ENCODE peak calls at places on chromosomes 4 and X, in eight cellular contexts. One of them, this sample, is unnamed.

GRCh38 chrX:13598877-13599276 is 29.5 kb downstream of the EGFL6 start:
- DNase-seq in cardiac muscle cell: no peak
- DNase-seq in esophagus squamous epithelium: no peak
- DNase-seq in fibroblast of mammary gland: peak; percentile 25
- DNase-seq in HL-60: peak; percentile 5
- DNase-seq in progenitor cell of endocrine pancreas: no peak
- DNase-seq in endothelial cell of umbilical vein: peak; percentile 1
- DNase-seq in GM13977: no peak
- DNase-seq in this sample: no peak

GRCh38 chrX:42976729-42977366 is 198.9 kb upstream of the PPP1R2C start:
- DNase-seq in esophagus squamous epithelium: no peak
- DNase-seq in HL-60: peak; percentile 67
- DNase-seq in GM13977: no peak
- DNase-seq in cardiac muscle cell: no peak
- DNase-seq in endothelial cell of umbilical vein: peak; percentile 54
- DNase-seq in fibroblast of mammary gland: no peak
- DNase-seq in progenitor cell of endocrine pancreas: no peak
- DNase-seq in this sample: no peak

GRCh38 chr4:13705521-13706035 is 78.1 kb upstream of the BOD1L1 start:
- DNase-seq in HL-60: no peak
- DNase-seq in cardiac muscle cell: peak; percentile 24
- DNase-seq in progenitor cell of endocrine pancreas: no peak
- DNase-seq in GM13977: no peak
- DNase-seq in esophagus squamous epithelium: peak; percentile 3
- DNase-seq in fibroblast of mammary gland: no peak
- DNase-seq in endothelial cell of umbilical vein: peak; percentile 1
- DNase-seq in this sample: no peak

GRCh38 chr4:73451404-73451803 is 15.4 kb downstream of the AFP start:
- DNase-seq in esophagus squamous epithelium: no peak
- DNase-seq in endothelial cell of umbilical vein: no peak
- DNase-seq in progenitor cell of endocrine pancreas: no peak
- DNase-seq in fibroblast of mammary gland: peak; percentile 45
- DNase-seq in cardiac muscle cell: no peak
- DNase-seq in GM13977: no peak
- DNase-seq in HL-60: no peak
- DNase-seq in this sample: no peak

GRCh38 chr4:1239141-1239948 is 9.6 kb downstream of the CTBP1 start:
- DNase-seq in endothelial cell of umbilical vein: no peak
- DNase-seq in fibroblast of mammary gland: no peak
- DNase-seq in HL-60: no peak
- DNase-seq in esophagus squamous epithelium: no peak
- DNase-seq in progenitor cell of endocrine pancreas: no peak
- DNase-seq in cardiac muscle cell: no peak
- DNase-seq in GM13977: no peak
- DNase-seq in this sample: no peak

GRCh38 chr4:186104895-186105720 is 604 bp downstream of the FAM149A start:
- DNase-seq in fibroblast of mammary gland: no peak
- DNase-seq in endothelial cell of umbilical vein: no peak
- DNase-seq in esophagus squamous epithelium: no peak
- DNase-seq in HL-60: no peak
- DNase-seq in cardiac muscle cell: peak; percentile 38
- DNase-seq in progenitor cell of endocrine pancreas: peak; percentile 41
- DNase-seq in GM13977: peak; percentile 37
- DNase-seq in this sample: peak; percentile 24

GRCh38 chr4:165524532-165525190 is 145.9 kb downstream of the CPE start:
- DNase-seq in HL-60: no peak
- DNase-seq in cardiac muscle cell: no peak
- DNase-seq in esophagus squamous epithelium: no peak
- DNase-seq in progenitor cell of endocrine pancreas: no peak
- DNase-seq in GM13977: no peak
- DNase-seq in fibroblast of mammary gland: peak; percentile 24
- DNase-seq in endothelial cell of umbilical vein: no peak
- DNase-seq in this sample: no peak

GRCh38 chrX:23883737-23884354 is 23.9 kb downstream of the APOO start:
- DNase-seq in endothelial cell of umbilical vein: peak; percentile 37
- DNase-seq in GM13977: no peak
- DNase-seq in HL-60: no peak
- DNase-seq in cardiac muscle cell: no peak
- DNase-seq in fibroblast of mammary gland: peak; percentile 90
- DNase-seq in progenitor cell of endocrine pancreas: no peak
- DNase-seq in esophagus squamous epithelium: no peak
- DNase-seq in this sample: no peak

GRCh38 chr4:17758459-17758858 is 23.0 kb downstream of the FAM184B start:
- DNase-seq in HL-60: no peak
- DNase-seq in endothelial cell of umbilical vein: no peak
- DNase-seq in fibroblast of mammary gland: no peak
- DNase-seq in esophagus squamous epithelium: no peak
- DNase-seq in cardiac muscle cell: no peak
- DNase-seq in progenitor cell of endocrine pancreas: no peak
- DNase-seq in GM13977: no peak
- DNase-seq in this sample: no peak

GRCh38 chr4:33446953-33447352 is 2726.8 kb downstream of the PCDH7 start:
- DNase-seq in progenitor cell of endocrine pancreas: no peak
- DNase-seq in fibroblast of mammary gland: no peak
- DNase-seq in cardiac muscle cell: no peak
- DNase-seq in esophagus squamous epithelium: no peak
- DNase-seq in GM13977: no peak
- DNase-seq in endothelial cell of umbilical vein: no peak
- DNase-seq in HL-60: no peak
- DNase-seq in this sample: no peak

GRCh38 chr4:115159141-115159540 is 45.7 kb upstream of the NDST4 start:
- DNase-seq in fibroblast of mammary gland: peak; percentile 70
- DNase-seq in cardiac muscle cell: no peak
- DNase-seq in GM13977: no peak
- DNase-seq in esophagus squamous epithelium: no peak
- DNase-seq in endothelial cell of umbilical vein: no peak
- DNase-seq in progenitor cell of endocrine pancreas: no peak
- DNase-seq in HL-60: no peak
- DNase-seq in this sample: no peak

GRCh38 chr4:242121-242848 is 63.0 kb downstream of the ZNF732 start:
- DNase-seq in HL-60: peak; percentile 69
- DNase-seq in endothelial cell of umbilical vein: peak; percentile 69
- DNase-seq in progenitor cell of endocrine pancreas: no peak
- DNase-seq in fibroblast of mammary gland: peak; percentile 52
- DNase-seq in GM13977: peak; percentile 37
- DNase-seq in esophagus squamous epithelium: no peak
- DNase-seq in cardiac muscle cell: peak; percentile 73
- DNase-seq in this sample: no peak

GRCh38 chrX:134764202-134764785 is 106.0 kb upstream of the PLAC1 start:
- DNase-seq in cardiac muscle cell: no peak
- DNase-seq in endothelial cell of umbilical vein: peak; percentile 41
- DNase-seq in progenitor cell of endocrine pancreas: no peak
- DNase-seq in GM13977: peak; percentile 35
- DNase-seq in HL-60: peak; percentile 29
- DNase-seq in esophagus squamous epithelium: no peak
- DNase-seq in fibroblast of mammary gland: peak; percentile 46
- DNase-seq in this sample: no peak

GRCh38 chr4:40594261-40595178 is 35.1 kb downstream of the RBM47 start:
- DNase-seq in endothelial cell of umbilical vein: no peak
- DNase-seq in esophagus squamous epithelium: no peak
- DNase-seq in GM13977: no peak
- DNase-seq in cardiac muscle cell: no peak
- DNase-seq in HL-60: no peak
- DNase-seq in fibroblast of mammary gland: peak; percentile 80
- DNase-seq in progenitor cell of endocrine pancreas: no peak
- DNase-seq in this sample: no peak

GRCh38 chr4:159227984-159228383 is 125.1 kb downstream of the RAPGEF2 start:
- DNase-seq in GM13977: no peak
- DNase-seq in progenitor cell of endocrine pancreas: peak; percentile 14
- DNase-seq in endothelial cell of umbilical vein: peak; percentile 91
- DNase-seq in HL-60: no peak
- DNase-seq in fibroblast of mammary gland: peak; percentile 75
- DNase-seq in cardiac muscle cell: peak; percentile 78
- DNase-seq in esophagus squamous epithelium: no peak
- DNase-seq in this sample: peak; percentile 15

GRCh38 chrX:132483523-132483922 is 5.3 kb downstream of the MBNL3 start:
- DNase-seq in GM13977: no peak
- DNase-seq in endothelial cell of umbilical vein: no peak
- DNase-seq in esophagus squamous epithelium: no peak
- DNase-seq in progenitor cell of endocrine pancreas: no peak
- DNase-seq in fibroblast of mammary gland: no peak
- DNase-seq in cardiac muscle cell: no peak
- DNase-seq in HL-60: no peak
- DNase-seq in this sample: no peak

GRCh38 chr4:101031971-101032370 is 315.4 kb downstream of the PPP3CA start:
- DNase-seq in progenitor cell of endocrine pancreas: no peak
- DNase-seq in GM13977: no peak
- DNase-seq in cardiac muscle cell: no peak
- DNase-seq in endothelial cell of umbilical vein: no peak
- DNase-seq in HL-60: no peak
- DNase-seq in esophagus squamous epithelium: no peak
- DNase-seq in fibroblast of mammary gland: no peak
- DNase-seq in this sample: no peak

GRCh38 chr4:39096847-39097246 is 34.8 kb downstream of the KLHL5 start:
- DNase-seq in endothelial cell of umbilical vein: no peak
- DNase-seq in esophagus squamous epithelium: no peak
- DNase-seq in GM13977: no peak
- DNase-seq in HL-60: peak; percentile 38
- DNase-seq in cardiac muscle cell: no peak
- DNase-seq in progenitor cell of endocrine pancreas: no peak
- DNase-seq in fibroblast of mammary gland: no peak
- DNase-seq in this sample: no peak

GRCh38 chr4:25088342-25088952 is 57.7 kb upstream of the LGI2 start:
- DNase-seq in endothelial cell of umbilical vein: no peak
- DNase-seq in fibroblast of mammary gland: peak; percentile 18
- DNase-seq in progenitor cell of endocrine pancreas: no peak
- DNase-seq in HL-60: peak; percentile 50
- DNase-seq in esophagus squamous epithelium: no peak
- DNase-seq in cardiac muscle cell: peak; percentile 71
- DNase-seq in GM13977: peak; percentile 33
- DNase-seq in this sample: no peak

GRCh38 chrX:84188320-84188834 is 378 bp upstream of the RPS6KA6 start:
- DNase-seq in GM13977: peak; percentile 74
- DNase-seq in endothelial cell of umbilical vein: peak; percentile 53
- DNase-seq in cardiac muscle cell: peak; percentile 78
- DNase-seq in HL-60: no peak
- DNase-seq in progenitor cell of endocrine pancreas: peak; percentile 57
- DNase-seq in fibroblast of mammary gland: peak; percentile 44
- DNase-seq in esophagus squamous epithelium: no peak
- DNase-seq in this sample: peak; percentile 44

GRCh38 chrX:149495573-149496071 is 9.5 kb downstream of the IDS start:
- DNase-seq in GM13977: no peak
- DNase-seq in fibroblast of mammary gland: peak; percentile 82
- DNase-seq in cardiac muscle cell: no peak
- DNase-seq in HL-60: no peak
- DNase-seq in endothelial cell of umbilical vein: peak; percentile 42
- DNase-seq in progenitor cell of endocrine pancreas: no peak
- DNase-seq in esophagus squamous epithelium: no peak
- DNase-seq in this sample: no peak

GRCh38 chr4:28287837-28288236 is 1427.2 kb downstream of the STIM2 start:
- DNase-seq in progenitor cell of endocrine pancreas: no peak
- DNase-seq in HL-60: no peak
- DNase-seq in fibroblast of mammary gland: peak; percentile 99
- DNase-seq in esophagus squamous epithelium: no peak
- DNase-seq in endothelial cell of umbilical vein: peak; percentile 63
- DNase-seq in GM13977: no peak
- DNase-seq in cardiac muscle cell: no peak
- DNase-seq in this sample: no peak

GRCh38 chr4:44928785-44929184 is 202.4 kb upstream of the GNPDA2 start:
- DNase-seq in endothelial cell of umbilical vein: no peak
- DNase-seq in GM13977: no peak
- DNase-seq in fibroblast of mammary gland: no peak
- DNase-seq in HL-60: no peak
- DNase-seq in progenitor cell of endocrine pancreas: no peak
- DNase-seq in cardiac muscle cell: no peak
- DNase-seq in esophagus squamous epithelium: no peak
- DNase-seq in this sample: no peak

GRCh38 chr4:44928062-44928380 is 201.7 kb upstream of the GNPDA2 start:
- DNase-seq in GM13977: no peak
- DNase-seq in progenitor cell of endocrine pancreas: no peak
- DNase-seq in fibroblast of mammary gland: no peak
- DNase-seq in cardiac muscle cell: no peak
- DNase-seq in HL-60: no peak
- DNase-seq in endothelial cell of umbilical vein: no peak
- DNase-seq in esophagus squamous epithelium: no peak
- DNase-seq in this sample: no peak

GRCh38 chr4:44927361-44928061 is 201.2 kb upstream of the GNPDA2 start:
- DNase-seq in HL-60: no peak
- DNase-seq in GM13977: peak; percentile 1
- DNase-seq in cardiac muscle cell: peak; percentile 63
- DNase-seq in fibroblast of mammary gland: peak; percentile 47
- DNase-seq in esophagus squamous epithelium: no peak
- DNase-seq in progenitor cell of endocrine pancreas: no peak
- DNase-seq in endothelial cell of umbilical vein: peak; percentile 2
- DNase-seq in this sample: no peak

DNA sequence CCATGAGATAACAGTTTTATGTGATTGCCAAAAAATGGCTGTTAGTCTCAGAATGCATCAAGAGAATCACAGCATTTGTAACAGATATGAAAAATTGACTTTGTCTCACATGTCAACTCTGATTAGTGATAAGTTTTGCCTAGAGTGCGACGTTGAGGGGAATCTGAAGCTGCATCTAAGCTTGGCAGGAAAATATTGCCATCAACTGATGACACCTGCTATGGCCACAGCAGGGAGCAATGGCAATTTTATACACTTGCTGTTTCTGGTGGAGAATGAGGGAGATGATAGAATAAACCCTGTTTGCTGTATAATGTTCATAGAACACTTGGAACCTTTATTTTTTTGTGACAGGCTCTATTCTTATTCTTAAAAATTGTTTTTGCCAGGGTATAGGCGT is 205.4 kb upstream of the GNPDA2 start:
- DNase-seq in esophagus squamous epithelium: no peak
- DNase-seq in cardiac muscle cell: no peak
- DNase-seq in HL-60: no peak
- DNase-seq in GM13977: no peak
- DNase-seq in endothelial cell of umbilical vein: no peak
- DNase-seq in fibroblast of mammary gland: no peak
- DNase-seq in progenitor cell of endocrine pancreas: no peak
- DNase-seq in this sample: no peak
- TF ChIP-seq CTCF in esophagus squamous epithelium: no peak
- TF ChIP-seq CTCF in cardiac muscle cell: no peak
- TF ChIP-seq CTCF in HL-60: no peak
- TF ChIP-seq CTCF in GM13977: no peak
- TF ChIP-seq CTCF in endothelial cell of umbilical vein: no peak
- TF ChIP-seq CTCF in fibroblast of mammary gland: no peak
- TF ChIP-seq CTCF in progenitor cell of endocrine pancreas: no peak
- TF ChIP-seq CTCF in this sample: no peak

GRCh38 chrX:103376118-103376978 is at the start of gene BEX3:
- DNase-seq in fibroblast of mammary gland: peak; percentile 58
- DNase-seq in esophagus squamous epithelium: no peak
- DNase-seq in GM13977: peak; percentile 29
- DNase-seq in progenitor cell of endocrine pancreas: peak; percentile 59
- DNase-seq in HL-60: no peak
- DNase-seq in cardiac muscle cell: peak; percentile 86
- DNase-seq in endothelial cell of umbilical vein: peak; percentile 55
- DNase-seq in this sample: peak; percentile 41
- TF ChIP-seq CTCF in fibroblast of mammary gland: no peak
- TF ChIP-seq CTCF in esophagus squamous epithelium: no peak
- TF ChIP-seq CTCF in GM13977: no peak
- TF ChIP-seq CTCF in progenitor cell of endocrine pancreas: no peak
- TF ChIP-seq CTCF in HL-60: no peak
- TF ChIP-seq CTCF in cardiac muscle cell: no peak
- TF ChIP-seq CTCF in endothelial cell of umbilical vein: no peak
- TF ChIP-seq CTCF in this sample: no peak

GRCh38 chr4:2630556-2631273 is 94.3 kb downstream of the FAM193A start:
- DNase-seq in GM13977: no peak
- DNase-seq in progenitor cell of endocrine pancreas: no peak
- DNase-seq in esophagus squamous epithelium: no peak
- DNase-seq in fibroblast of mammary gland: no peak
- DNase-seq in HL-60: no peak
- DNase-seq in cardiac muscle cell: no peak
- DNase-seq in endothelial cell of umbilical vein: no peak
- DNase-seq in this sample: no peak
- TF ChIP-seq CTCF in GM13977: no peak
- TF ChIP-seq CTCF in progenitor cell of endocrine pancreas: no peak
- TF ChIP-seq CTCF in esophagus squamous epithelium: no peak
- TF ChIP-seq CTCF in fibroblast of mammary gland: no peak
- TF ChIP-seq CTCF in HL-60: no peak
- TF ChIP-seq CTCF in cardiac muscle cell: no peak
- TF ChIP-seq CTCF in endothelial cell of umbilical vein: no peak
- TF ChIP-seq CTCF in this sample: no peak

GRCh38 chrX:38799995-38800394 is 1.3 kb upstream of the MID1IP1 start:
- DNase-seq in HL-60: peak; percentile 36
- DNase-seq in progenitor cell of endocrine pancreas: no peak
- DNase-seq in esophagus squamous epithelium: no peak
- DNase-seq in endothelial cell of umbilical vein: no peak
- DNase-seq in fibroblast of mammary gland: peak; percentile 16
- DNase-seq in cardiac muscle cell: no peak
- DNase-seq in GM13977: peak; percentile 14
- DNase-seq in this sample: no peak
- TF ChIP-seq CTCF in HL-60: no peak
- TF ChIP-seq CTCF in progenitor cell of endocrine pancreas: no peak
- TF ChIP-seq CTCF in esophagus squamous epithelium: no peak
- TF ChIP-seq CTCF in endothelial cell of umbilical vein: no peak
- TF ChIP-seq CTCF in fibroblast of mammary gland: no peak
- TF ChIP-seq CTCF in cardiac muscle cell: no peak
- TF ChIP-seq CTCF in GM13977: peak; percentile 27
- TF ChIP-seq CTCF in this sample: no peak

This sample was measured in neural crest cell.